ENCODE peak calls at places on chromosomes 2 and 18, in five cellular contexts. One of them, this sample, is unnamed.
A peak's percentile ranks its signal among the peaks of the same experiment; 100 is the strongest.

GRCh38 chr2:197399887-197400540 is 34.8 kb downstream of the SF3B1 start:
- DNase-seq in pancreas: no peak
- DNase-seq in lung: no peak
- DNase-seq in cardiac muscle cell: no peak
- DNase-seq in transverse colon: no peak
- DNase-seq in this sample: no peak

GRCh38 chr2:166269322-166269721 is 106.4 kb downstream of the SCN9A start:
- DNase-seq in pancreas: no peak
- DNase-seq in lung: no peak
- DNase-seq in cardiac muscle cell: no peak
- DNase-seq in transverse colon: no peak
- DNase-seq in this sample: no peak

GRCh38 chr2:205699554-205700289 is 17.4 kb downstream of the NRP2 start:
- DNase-seq in pancreas: no peak
- DNase-seq in lung: no peak
- DNase-seq in cardiac muscle cell: no peak
- DNase-seq in transverse colon: no peak
- DNase-seq in this sample: no peak

GRCh38 chr2:227503433-227504406 is 31.8 kb downstream of the AGFG1 start:
- DNase-seq in pancreas: peak; percentile 36
- DNase-seq in lung: no peak
- DNase-seq in cardiac muscle cell: peak; percentile 53
- DNase-seq in transverse colon: peak; percentile 60
- DNase-seq in this sample: no peak

GRCh38 chr18:60984496-60984895 is 348.7 kb upstream of the CDH20 start:
- DNase-seq in pancreas: no peak
- DNase-seq in lung: no peak
- DNase-seq in cardiac muscle cell: peak; percentile 78
- DNase-seq in transverse colon: no peak
- DNase-seq in this sample: no peak

GRCh38 chr2:20093263-20094141 is 42.1 kb upstream of the LAPTM4A start:
- DNase-seq in pancreas: peak; percentile 76
- DNase-seq in lung: no peak
- DNase-seq in cardiac muscle cell: peak; percentile 87
- DNase-seq in transverse colon: peak; percentile 66
- DNase-seq in this sample: no peak

GRCh38 chr18:63131944-63132818 is 187.4 kb downstream of the BCL2 start:
- DNase-seq in pancreas: no peak
- DNase-seq in lung: no peak
- DNase-seq in cardiac muscle cell: no peak
- DNase-seq in transverse colon: peak; percentile 37
- DNase-seq in this sample: no peak

GRCh38 chr2:235949567-235950472 is 218.4 kb downstream of the GBX2 start:
- DNase-seq in pancreas: no peak
- DNase-seq in lung: no peak
- DNase-seq in cardiac muscle cell: no peak
- DNase-seq in transverse colon: no peak
- DNase-seq in this sample: no peak

GRCh38 chr2:233707979-233708644 is 4.6 kb upstream of the UGT1A5 start:
- DNase-seq in pancreas: no peak
- DNase-seq in lung: no peak
- DNase-seq in cardiac muscle cell: peak; percentile 59
- DNase-seq in transverse colon: no peak
- DNase-seq in this sample: no peak

GRCh38 chr2:100327742-100328141 is 5.4 kb upstream of the LONRF2 start:
- DNase-seq in pancreas: no peak
- DNase-seq in lung: no peak
- DNase-seq in cardiac muscle cell: no peak
- DNase-seq in transverse colon: no peak
- DNase-seq in this sample: no peak

GRCh38 chr2:9665903-9666302 is 35.1 kb upstream of the YWHAQ start:
- DNase-seq in pancreas: no peak
- DNase-seq in lung: no peak
- DNase-seq in cardiac muscle cell: peak; percentile 60
- DNase-seq in transverse colon: no peak
- DNase-seq in this sample: no peak

GRCh38 chr2:152493945-152494528 is 159.1 kb downstream of the FMNL2 start:
- DNase-seq in pancreas: no peak
- DNase-seq in lung: no peak
- DNase-seq in cardiac muscle cell: no peak
- DNase-seq in transverse colon: no peak
- DNase-seq in this sample: no peak

GRCh38 chr2:103788875-103789715 is 1027.3 kb downstream of the TMEM182 start:
- DNase-seq in pancreas: peak; percentile 18
- DNase-seq in lung: peak; percentile 70
- DNase-seq in cardiac muscle cell: no peak
- DNase-seq in transverse colon: no peak
- DNase-seq in this sample: no peak

GRCh38 chr2:235532307-235532706 is 38.5 kb downstream of the AGAP1 start:
- DNase-seq in pancreas: no peak
- DNase-seq in lung: no peak
- DNase-seq in cardiac muscle cell: no peak
- DNase-seq in transverse colon: no peak
- DNase-seq in this sample: no peak

GRCh38 chr2:231522418-231523180 is 7.6 kb downstream of the NMUR1 start:
- DNase-seq in pancreas: no peak
- DNase-seq in lung: no peak
- DNase-seq in cardiac muscle cell: peak; percentile 82
- DNase-seq in transverse colon: no peak
- DNase-seq in this sample: no peak

GRCh38 chr18:57143265-57143664 is 3.6 kb upstream of the BOD1L2 start:
- DNase-seq in pancreas: no peak
- DNase-seq in lung: no peak
- DNase-seq in cardiac muscle cell: no peak
- DNase-seq in transverse colon: no peak
- DNase-seq in this sample: no peak

GRCh38 chr2:55099878-55100820 is 49.9 kb upstream of the RTN4 start:
- DNase-seq in pancreas: no peak
- DNase-seq in lung: no peak
- DNase-seq in cardiac muscle cell: peak; percentile 84
- DNase-seq in transverse colon: no peak
- DNase-seq in this sample: no peak

GRCh38 chr18:23422751-23423418 is 30.2 kb upstream of the RIOK3 start:
- DNase-seq in pancreas: no peak
- DNase-seq in lung: peak; percentile 65
- DNase-seq in cardiac muscle cell: peak; percentile 38
- DNase-seq in transverse colon: peak; percentile 77
- DNase-seq in this sample: no peak

GRCh38 chr2:241315879-241316700 is at the start of gene SEPTIN2:
- DNase-seq in pancreas: peak; percentile 81
- DNase-seq in lung: peak; percentile 80
- DNase-seq in cardiac muscle cell: no peak
- DNase-seq in transverse colon: peak; percentile 78
- DNase-seq in this sample: no peak

GRCh38 chr2:222960126-222960525 is 91.9 kb upstream of the KCNE4 start:
- DNase-seq in pancreas: no peak
- DNase-seq in lung: no peak
- DNase-seq in cardiac muscle cell: no peak
- DNase-seq in transverse colon: no peak
- DNase-seq in this sample: no peak

GRCh38 chr18:13581055-13581454 is 145.3 kb downstream of the FAM210A start:
- DNase-seq in pancreas: no peak
- DNase-seq in lung: no peak
- DNase-seq in cardiac muscle cell: no peak
- DNase-seq in transverse colon: no peak
- DNase-seq in this sample: no peak
- TF ChIP-seq CTCF in pancreas: no peak
- TF ChIP-seq CTCF in lung: no peak
- TF ChIP-seq CTCF in cardiac muscle cell: no peak
- TF ChIP-seq CTCF in transverse colon: no peak
- TF ChIP-seq CTCF in this sample: no peak

GRCh38 chr2:35337922-35338321 is 1017.7 kb upstream of the CRIM1 start:
- DNase-seq in pancreas: no peak
- DNase-seq in lung: no peak
- DNase-seq in cardiac muscle cell: no peak
- DNase-seq in transverse colon: no peak
- DNase-seq in this sample: no peak

GRCh38 chr2:35347561-35347960 is 1008.0 kb upstream of the CRIM1 start:
- DNase-seq in pancreas: no peak
- DNase-seq in lung: no peak
- DNase-seq in cardiac muscle cell: no peak
- DNase-seq in transverse colon: no peak
- DNase-seq in this sample: no peak

GRCh38 chr2:35343135-35343534 is 1012.4 kb upstream of the CRIM1 start:
- DNase-seq in pancreas: no peak
- DNase-seq in lung: no peak
- DNase-seq in cardiac muscle cell: no peak
- DNase-seq in transverse colon: no peak
- DNase-seq in this sample: no peak
- TF ChIP-seq CTCF in pancreas: no peak
- TF ChIP-seq CTCF in lung: no peak
- TF ChIP-seq CTCF in cardiac muscle cell: no peak
- TF ChIP-seq CTCF in transverse colon: no peak
- TF ChIP-seq CTCF in this sample: no peak

GRCh38 chr18:36771246-36771645 is 57.6 kb downstream of the TPGS2 start:
- DNase-seq in pancreas: no peak
- DNase-seq in lung: no peak
- DNase-seq in cardiac muscle cell: no peak
- DNase-seq in transverse colon: no peak
- DNase-seq in this sample: no peak

GRCh38 chr18:36769172-36769571 is 59.6 kb downstream of the TPGS2 start:
- DNase-seq in pancreas: no peak
- DNase-seq in lung: no peak
- DNase-seq in cardiac muscle cell: no peak
- DNase-seq in transverse colon: no peak
- DNase-seq in this sample: no peak

GRCh38 chr18:36772339-36772738 is 56.5 kb downstream of the TPGS2 start:
- DNase-seq in pancreas: no peak
- DNase-seq in lung: no peak
- DNase-seq in cardiac muscle cell: no peak
- DNase-seq in transverse colon: no peak
- DNase-seq in this sample: no peak

GRCh38 chr18:36770315-36770946 is 58.4 kb downstream of the TPGS2 start:
- DNase-seq in pancreas: no peak
- DNase-seq in lung: no peak
- DNase-seq in cardiac muscle cell: no peak
- DNase-seq in transverse colon: no peak
- DNase-seq in this sample: no peak

DNA sequence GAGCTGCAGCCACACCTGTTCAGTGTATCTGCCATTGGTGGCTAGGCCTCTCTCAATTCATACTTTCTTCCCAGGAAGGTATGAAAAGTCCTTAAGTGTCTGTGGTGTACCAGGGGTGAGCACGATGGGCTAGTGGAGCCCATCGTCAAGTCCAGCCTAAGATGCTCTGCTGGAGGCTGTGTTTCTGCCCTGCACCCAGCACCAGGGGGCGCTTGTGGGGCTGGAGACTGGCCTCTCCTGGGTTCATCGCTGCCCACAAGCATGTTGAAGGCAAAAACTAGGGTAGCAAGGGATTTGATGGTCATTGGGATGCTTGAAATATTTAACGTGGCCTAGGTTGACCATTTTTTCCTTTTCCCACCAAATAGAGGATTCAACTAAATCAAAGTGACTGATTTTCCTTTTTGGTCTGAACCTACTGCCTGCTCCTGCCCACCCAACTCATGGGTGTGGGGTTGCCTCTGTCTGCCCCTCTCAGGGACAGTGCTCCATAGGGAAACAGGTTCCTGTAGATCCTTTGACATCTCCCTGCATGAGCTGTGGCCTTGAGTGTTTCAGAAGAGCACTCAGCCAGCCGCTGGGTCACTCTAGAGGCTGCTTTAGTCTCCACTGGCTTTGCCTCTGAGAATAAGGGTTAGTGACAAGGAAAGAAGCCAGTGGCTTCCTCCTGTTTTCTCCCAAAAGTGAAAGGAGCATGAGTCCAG is 59.0 kb downstream of the TPGS2 start:
- DNase-seq in pancreas: no peak
- DNase-seq in lung: no peak
- DNase-seq in cardiac muscle cell: peak; percentile 25
- DNase-seq in transverse colon: no peak
- DNase-seq in this sample: no peak
- TF ChIP-seq CTCF in pancreas: no peak
- TF ChIP-seq CTCF in lung: no peak
- TF ChIP-seq CTCF in cardiac muscle cell: peak; percentile 47
- TF ChIP-seq CTCF in transverse colon: no peak
- TF ChIP-seq CTCF in this sample: peak; percentile 39

GRCh38 chr2:218465987-218466633 is 47.2 kb downstream of the VIL1 start:
- DNase-seq in pancreas: no peak
- DNase-seq in lung: no peak
- DNase-seq in cardiac muscle cell: peak; percentile 56
- DNase-seq in transverse colon: no peak
- DNase-seq in this sample: no peak
- TF ChIP-seq CTCF in pancreas: peak; percentile 22
- TF ChIP-seq CTCF in lung: no peak
- TF ChIP-seq CTCF in cardiac muscle cell: peak; percentile 48
- TF ChIP-seq CTCF in transverse colon: peak; percentile 58
- TF ChIP-seq CTCF in this sample: peak; percentile 34

This sample was measured in D721Med.